ENCODE peak calls at places on chromosome 12, in seven cellular contexts. One of them, this sample, is unnamed.
A peak's percentile ranks its signal among the peaks of the same experiment; 100 is the strongest.

GRCh38 chr12:93104535-93104934 is 175.4 kb upstream of the EEA1 start:
- DNase-seq in GM06990: no peak
- DNase-seq in activated T-helper 1 cell treated with anti-CD3 and anti-CD28 coated beads, Interleukin-12 subunit alpha, Interleukin-12 subunit beta, Interleukin-2, Interleukin-4 antibody, amounts not matched to agents 30 ng/mL and 10 ng/mL and 1 ng/mL, durations not matched to agents 14 hours and 24 hours and 36 hours: no peak
- DNase-seq in IMR-90: no peak
- DNase-seq in CD4-positive, CD25-positive, alpha-beta regulatory T cell: no peak
- DNase-seq in activated CD8-positive, alpha-beta memory T cell treated with anti-CD3 and anti-CD28 coated beads, Interleukin-2, amount 50 U/mL, for 4 hours: no peak
- DNase-seq in A673: no peak
- DNase-seq in this sample: no peak

GRCh38 chr12:111446044-111446581 is 40.4 kb downstream of the SH2B3 start:
- DNase-seq in GM06990: no peak
- DNase-seq in activated T-helper 1 cell treated with anti-CD3 and anti-CD28 coated beads, Interleukin-12 subunit alpha, Interleukin-12 subunit beta, Interleukin-2, Interleukin-4 antibody, amounts not matched to agents 30 ng/mL and 10 ng/mL and 1 ng/mL, durations not matched to agents 14 hours and 24 hours and 36 hours: no peak
- DNase-seq in IMR-90: peak; percentile 62
- DNase-seq in CD4-positive, CD25-positive, alpha-beta regulatory T cell: no peak
- DNase-seq in activated CD8-positive, alpha-beta memory T cell treated with anti-CD3 and anti-CD28 coated beads, Interleukin-2, amount 50 U/mL, for 4 hours: no peak
- DNase-seq in A673: peak; percentile 82
- DNase-seq in this sample: no peak

GRCh38 chr12:57983150-57983857 is 41.9 kb downstream of the ATP23 start:
- DNase-seq in GM06990: no peak
- DNase-seq in activated T-helper 1 cell treated with anti-CD3 and anti-CD28 coated beads, Interleukin-12 subunit alpha, Interleukin-12 subunit beta, Interleukin-2, Interleukin-4 antibody, amounts not matched to agents 30 ng/mL and 10 ng/mL and 1 ng/mL, durations not matched to agents 14 hours and 24 hours and 36 hours: no peak
- DNase-seq in IMR-90: peak; percentile 67
- DNase-seq in CD4-positive, CD25-positive, alpha-beta regulatory T cell: peak; percentile 20
- DNase-seq in activated CD8-positive, alpha-beta memory T cell treated with anti-CD3 and anti-CD28 coated beads, Interleukin-2, amount 50 U/mL, for 4 hours: no peak
- DNase-seq in A673: peak; percentile 60
- DNase-seq in this sample: no peak

GRCh38 chr12:138898-139534 is 72.4 kb downstream of the IQSEC3 start:
- DNase-seq in GM06990: no peak
- DNase-seq in activated T-helper 1 cell treated with anti-CD3 and anti-CD28 coated beads, Interleukin-12 subunit alpha, Interleukin-12 subunit beta, Interleukin-2, Interleukin-4 antibody, amounts not matched to agents 30 ng/mL and 10 ng/mL and 1 ng/mL, durations not matched to agents 14 hours and 24 hours and 36 hours: no peak
- DNase-seq in IMR-90: peak; percentile 29
- DNase-seq in CD4-positive, CD25-positive, alpha-beta regulatory T cell: peak; percentile 5
- DNase-seq in activated CD8-positive, alpha-beta memory T cell treated with anti-CD3 and anti-CD28 coated beads, Interleukin-2, amount 50 U/mL, for 4 hours: peak; percentile 45
- DNase-seq in A673: peak; percentile 29
- DNase-seq in this sample: no peak

GRCh38 chr12:93783827-93784226 is 106.7 kb downstream of the CRADD start:
- DNase-seq in GM06990: no peak
- DNase-seq in activated T-helper 1 cell treated with anti-CD3 and anti-CD28 coated beads, Interleukin-12 subunit alpha, Interleukin-12 subunit beta, Interleukin-2, Interleukin-4 antibody, amounts not matched to agents 30 ng/mL and 10 ng/mL and 1 ng/mL, durations not matched to agents 14 hours and 24 hours and 36 hours: peak; percentile 39
- DNase-seq in IMR-90: no peak
- DNase-seq in CD4-positive, CD25-positive, alpha-beta regulatory T cell: peak; percentile 79
- DNase-seq in activated CD8-positive, alpha-beta memory T cell treated with anti-CD3 and anti-CD28 coated beads, Interleukin-2, amount 50 U/mL, for 4 hours: peak; percentile 47
- DNase-seq in A673: no peak
- DNase-seq in this sample: peak; percentile 57

GRCh38 chr12:49801141-49802063 is 26.8 kb downstream of the NCKAP5L start:
- DNase-seq in GM06990: no peak
- DNase-seq in activated T-helper 1 cell treated with anti-CD3 and anti-CD28 coated beads, Interleukin-12 subunit alpha, Interleukin-12 subunit beta, Interleukin-2, Interleukin-4 antibody, amounts not matched to agents 30 ng/mL and 10 ng/mL and 1 ng/mL, durations not matched to agents 14 hours and 24 hours and 36 hours: no peak
- DNase-seq in IMR-90: no peak
- DNase-seq in CD4-positive, CD25-positive, alpha-beta regulatory T cell: no peak
- DNase-seq in activated CD8-positive, alpha-beta memory T cell treated with anti-CD3 and anti-CD28 coated beads, Interleukin-2, amount 50 U/mL, for 4 hours: no peak
- DNase-seq in A673: no peak
- DNase-seq in this sample: no peak

GRCh38 chr12:109131522-109132050 is 15.2 kb downstream of the ACACB start:
- DNase-seq in GM06990: no peak
- DNase-seq in activated T-helper 1 cell treated with anti-CD3 and anti-CD28 coated beads, Interleukin-12 subunit alpha, Interleukin-12 subunit beta, Interleukin-2, Interleukin-4 antibody, amounts not matched to agents 30 ng/mL and 10 ng/mL and 1 ng/mL, durations not matched to agents 14 hours and 24 hours and 36 hours: no peak
- DNase-seq in IMR-90: no peak
- DNase-seq in CD4-positive, CD25-positive, alpha-beta regulatory T cell: no peak
- DNase-seq in activated CD8-positive, alpha-beta memory T cell treated with anti-CD3 and anti-CD28 coated beads, Interleukin-2, amount 50 U/mL, for 4 hours: no peak
- DNase-seq in A673: no peak
- DNase-seq in this sample: no peak

GRCh38 chr12:121182222-121182896 is 27.6 kb upstream of the P2RX4 start:
- DNase-seq in GM06990: no peak
- DNase-seq in activated T-helper 1 cell treated with anti-CD3 and anti-CD28 coated beads, Interleukin-12 subunit alpha, Interleukin-12 subunit beta, Interleukin-2, Interleukin-4 antibody, amounts not matched to agents 30 ng/mL and 10 ng/mL and 1 ng/mL, durations not matched to agents 14 hours and 24 hours and 36 hours: no peak
- DNase-seq in IMR-90: no peak
- DNase-seq in CD4-positive, CD25-positive, alpha-beta regulatory T cell: no peak
- DNase-seq in activated CD8-positive, alpha-beta memory T cell treated with anti-CD3 and anti-CD28 coated beads, Interleukin-2, amount 50 U/mL, for 4 hours: no peak
- DNase-seq in A673: no peak
- DNase-seq in this sample: no peak

GRCh38 chr12:118704517-118704916 is 276.8 kb upstream of the SRRM4 start:
- DNase-seq in GM06990: no peak
- DNase-seq in activated T-helper 1 cell treated with anti-CD3 and anti-CD28 coated beads, Interleukin-12 subunit alpha, Interleukin-12 subunit beta, Interleukin-2, Interleukin-4 antibody, amounts not matched to agents 30 ng/mL and 10 ng/mL and 1 ng/mL, durations not matched to agents 14 hours and 24 hours and 36 hours: no peak
- DNase-seq in IMR-90: no peak
- DNase-seq in CD4-positive, CD25-positive, alpha-beta regulatory T cell: no peak
- DNase-seq in activated CD8-positive, alpha-beta memory T cell treated with anti-CD3 and anti-CD28 coated beads, Interleukin-2, amount 50 U/mL, for 4 hours: no peak
- DNase-seq in A673: no peak
- DNase-seq in this sample: no peak

GRCh38 chr12:42448841-42449240 is 122.9 kb downstream of the PPHLN1 start:
- DNase-seq in GM06990: no peak
- DNase-seq in activated T-helper 1 cell treated with anti-CD3 and anti-CD28 coated beads, Interleukin-12 subunit alpha, Interleukin-12 subunit beta, Interleukin-2, Interleukin-4 antibody, amounts not matched to agents 30 ng/mL and 10 ng/mL and 1 ng/mL, durations not matched to agents 14 hours and 24 hours and 36 hours: no peak
- DNase-seq in IMR-90: peak; percentile 48
- DNase-seq in CD4-positive, CD25-positive, alpha-beta regulatory T cell: no peak
- DNase-seq in activated CD8-positive, alpha-beta memory T cell treated with anti-CD3 and anti-CD28 coated beads, Interleukin-2, amount 50 U/mL, for 4 hours: no peak
- DNase-seq in A673: no peak
- DNase-seq in this sample: no peak

GRCh38 chr12:51217133-51217967 is 512 bp downstream of the POU6F1 start:
- DNase-seq in GM06990: peak; percentile 62
- DNase-seq in activated T-helper 1 cell treated with anti-CD3 and anti-CD28 coated beads, Interleukin-12 subunit alpha, Interleukin-12 subunit beta, Interleukin-2, Interleukin-4 antibody, amounts not matched to agents 30 ng/mL and 10 ng/mL and 1 ng/mL, durations not matched to agents 14 hours and 24 hours and 36 hours: peak; percentile 8
- DNase-seq in IMR-90: no peak
- DNase-seq in CD4-positive, CD25-positive, alpha-beta regulatory T cell: peak; percentile 32
- DNase-seq in activated CD8-positive, alpha-beta memory T cell treated with anti-CD3 and anti-CD28 coated beads, Interleukin-2, amount 50 U/mL, for 4 hours: peak; percentile 52
- DNase-seq in A673: peak; percentile 33
- DNase-seq in this sample: peak; percentile 63

GRCh38 chr12:6430124-6430989 is 14.4 kb upstream of the CD27 start:
- DNase-seq in GM06990: no peak
- DNase-seq in activated T-helper 1 cell treated with anti-CD3 and anti-CD28 coated beads, Interleukin-12 subunit alpha, Interleukin-12 subunit beta, Interleukin-2, Interleukin-4 antibody, amounts not matched to agents 30 ng/mL and 10 ng/mL and 1 ng/mL, durations not matched to agents 14 hours and 24 hours and 36 hours: no peak
- DNase-seq in IMR-90: peak; percentile 96
- DNase-seq in CD4-positive, CD25-positive, alpha-beta regulatory T cell: peak; percentile 73
- DNase-seq in activated CD8-positive, alpha-beta memory T cell treated with anti-CD3 and anti-CD28 coated beads, Interleukin-2, amount 50 U/mL, for 4 hours: peak; percentile 69
- DNase-seq in A673: peak; percentile 94
- DNase-seq in this sample: peak; percentile 64

GRCh38 chr12:67916266-67916970 is 72.8 kb upstream of the IFNG-AS1 start:
- DNase-seq in GM06990: no peak
- DNase-seq in activated T-helper 1 cell treated with anti-CD3 and anti-CD28 coated beads, Interleukin-12 subunit alpha, Interleukin-12 subunit beta, Interleukin-2, Interleukin-4 antibody, amounts not matched to agents 30 ng/mL and 10 ng/mL and 1 ng/mL, durations not matched to agents 14 hours and 24 hours and 36 hours: no peak
- DNase-seq in IMR-90: peak; percentile 24
- DNase-seq in CD4-positive, CD25-positive, alpha-beta regulatory T cell: no peak
- DNase-seq in activated CD8-positive, alpha-beta memory T cell treated with anti-CD3 and anti-CD28 coated beads, Interleukin-2, amount 50 U/mL, for 4 hours: no peak
- DNase-seq in A673: no peak
- DNase-seq in this sample: no peak